ENCODE peak calls at places on chromosomes 11 and 22, in four cellular contexts. K is NCI-H1092, Q is HS-5, R is frontal cortex. Z is an unnamed sample.

GRCh38 chr11:15327786-15328231 is 213.1 kb downstream of the INSC start:
- DNase-seq in K (peak; percentile 71), Q (peak; percentile 2), R (peak; percentile 38), Z (peak; percentile 59)

GRCh38 chr11:77560605-77561004 is 29.1 kb upstream of the AQP11 start:
- DNase-seq in K (no peak), Q (peak; percentile 93), R (no peak), Z (no peak)

GRCh38 chr22:44926491-44927415 is 83.1 kb downstream of the PHF21B start:
- DNase-seq in K (no peak), Q (no peak), R (no peak), Z (peak; percentile 49)

GRCh38 chr11:93344855-93345333 is 14.4 kb downstream of the DEUP1 start:
- DNase-seq in K (no peak), Q (no peak), R (no peak), Z (no peak)

GRCh38 chr11:24005202-24005876 is 491.5 kb upstream of the LUZP2 start:
- DNase-seq in K (no peak), Q (no peak), R (no peak), Z (no peak)

GRCh38 chr11:76044750-76045320 is 161.5 kb downstream of the WNT11 start:
- DNase-seq in K (no peak), Q (no peak), R (no peak), Z (no peak)

GRCh38 chr11:1507381-1508140 is 21.0 kb upstream of the MOB2 start:
- DNase-seq in K (no peak), Q (no peak), R (no peak), Z (peak; percentile 61)

GRCh38 chr11:129023968-129024676 is 81.5 kb upstream of the TP53AIP1 start:
- DNase-seq in K (no peak), Q (no peak), R (no peak), Z (no peak)

GRCh38 chr11:118916842-118917388 is 8.8 kb downstream of the BCL9L start:
- DNase-seq in K (no peak), Q (no peak), R (no peak), Z (no peak)

GRCh38 chr11:75219869-75220268 is 20.7 kb upstream of the TPBGL start:
- DNase-seq in K (no peak), Q (no peak), R (no peak), Z (no peak)

GRCh38 chr11:78350646-78351165 is 66.9 kb downstream of the GAB2 start:
- DNase-seq in K (no peak), Q (no peak), R (no peak), Z (peak; percentile 52)

GRCh38 chr11:64996710-64997380 is at the start of gene BATF2:
- DNase-seq in K (peak; percentile 61), Q (peak; percentile 40), R (peak; percentile 85), Z (peak; percentile 80)

GRCh38 chr22:32202539-32203180 is 2.2 kb downstream of the RFPL2 start:
- DNase-seq in K (peak; percentile 38), Q (no peak), R (peak; percentile 64), Z (no peak)

GRCh38 chr11:12287374-12288211 is 89.8 kb upstream of the PARVA start:
- DNase-seq in K (peak; percentile 65), Q (peak; percentile 95), R (peak; percentile 30), Z (peak; percentile 63)

GRCh38 chr11:10379433-10379832 is 74.6 kb downstream of the ADM start:
- DNase-seq in K (no peak), Q (peak; percentile 83), R (no peak), Z (no peak)

GRCh38 chr22:41417622-41418390 is 28.8 kb downstream of the TOB2 start:
- DNase-seq in K (no peak), Q (no peak), R (peak; percentile 72), Z (peak; percentile 93)

GRCh38 chr11:27046956-27047355 is 6.3 kb downstream of the BBOX1 start:
- DNase-seq in K (no peak), Q (no peak), R (no peak), Z (no peak)

GRCh38 chr22:41925783-41926460 is 684 bp downstream of the TNFRSF13C start:
- DNase-seq in K (no peak), Q (no peak), R (no peak), Z (peak; percentile 57)

GRCh38 chr11:2088746-2089535 is 50.2 kb downstream of the IGF2 start:
- DNase-seq in K (no peak), Q (no peak), R (no peak), Z (peak; percentile 5)

GRCh38 chr11:120061036-120061760 is 76.7 kb downstream of the TRIM29 start:
- DNase-seq in K (no peak), Q (no peak), R (no peak), Z (no peak)

GRCh38 chr22:50719814-50720300 is 18.1 kb upstream of the ACR start:
- DNase-seq in K (no peak), Q (no peak), R (no peak), Z (no peak)

GRCh38 chr11:74417860-74418508 is 19.8 kb upstream of the PGM2L1 start:
- DNase-seq in K (no peak), Q (no peak), R (no peak), Z (no peak)

GRCh38 chr11:47731466-47731865 is 16.3 kb upstream of the AGBL2 start:
- DNase-seq in K (no peak), Q (no peak), R (no peak), Z (no peak)

GRCh38 chr11:16960250-16960649 is 54.0 kb downstream of the PLEKHA7 start:
- DNase-seq in K (no peak), Q (no peak), R (no peak), Z (no peak)

Z was measured in heart left ventricle.